ENCODE peak calls at places on chromosome 7, in ten cellular contexts. Z, D, G, M, A, L, U, R, V and S are unnamed samples.

GRCh38 chr7:30709549-30709948 is 27.3 kb upstream of the CRHR2 start:
- DNase-seq in V (no peak), D (peak), Z (no peak), M (no peak), R (peak), U (peak), A (no peak), L (peak), G (no peak), S (no peak)

GRCh38 chr7:97022451-97023306 is 2.0 kb downstream of the DLX5 start:
- DNase-seq in U (no peak), Z (no peak), D (no peak), R (peak), G (no peak), V (no peak), L (peak), M (no peak), A (peak), S (no peak)

GRCh38 chr7:148442933-148443332 is 147.6 kb upstream of the C7orf33 start:
- DNase-seq in L (no peak), U (no peak), Z (no peak), D (no peak), V (no peak), R (no peak), G (no peak), M (no peak), A (no peak), S (no peak)

GRCh38 chr7:157399086-157399687 is 62.4 kb downstream of the DNAJB6 start:
- DNase-seq in V (no peak), L (no peak), M (no peak), R (no peak), G (no peak), U (no peak), D (no peak), Z (no peak), A (peak), S (no peak)

GRCh38 chr7:135169141-135169935 is 1.2 kb downstream of the CYREN start:
- DNase-seq in R (peak), G (peak), U (peak), M (peak), D (peak), L (peak), V (no peak), A (no peak), Z (no peak), S (peak)

GRCh38 chr7:44222074-44222473 is 21.3 kb downstream of the YKT6 start:
- DNase-seq in Z (no peak), U (no peak), R (no peak), D (peak), G (no peak), V (peak), M (no peak), A (no peak), L (no peak), S (no peak)

GRCh38 chr7:77416621-77417371 is 647 bp upstream of the GSAP start:
- DNase-seq in V (no peak), D (no peak), Z (no peak), L (no peak), M (no peak), R (no peak), U (no peak), G (no peak), A (no peak), S (no peak)

GRCh38 chr7:155785536-155785935 is 26.7 kb downstream of the SHH start:
- DNase-seq in Z (no peak), D (no peak), L (no peak), V (no peak), G (no peak), M (no peak), R (no peak), A (no peak), U (no peak), S (no peak)

GRCh38 chr7:90894122-90894521 is 298.0 kb downstream of the CDK14 start:
- DNase-seq in Z (no peak), A (no peak), L (no peak), M (no peak), U (no peak), G (no peak), R (no peak), D (no peak), V (no peak), S (no peak)
- TF ChIP-seq CTCF in Z (no peak), A (no peak), L (no peak), M (no peak), U (no peak), G (no peak), R (no peak), D (no peak), V (no peak), S (no peak)

DNA sequence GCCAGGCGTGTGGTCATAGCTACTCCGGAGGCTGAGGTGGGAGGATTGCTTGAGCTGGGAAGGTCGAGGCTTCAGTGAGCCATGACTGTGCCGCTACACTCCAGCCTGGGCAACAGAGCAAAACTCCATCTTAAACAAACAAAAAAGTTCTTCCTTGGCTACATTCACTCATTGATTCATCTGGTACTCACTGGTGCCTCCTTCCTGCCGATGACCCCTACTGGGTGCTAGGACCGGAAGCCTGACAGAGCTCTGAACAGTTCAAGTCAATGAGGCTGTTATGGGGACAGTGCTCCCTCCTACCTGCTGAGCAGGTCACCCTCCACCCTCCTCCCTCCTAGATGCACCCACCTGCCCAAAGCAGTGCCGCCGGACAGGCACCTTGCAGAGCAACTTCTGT is 4.9 kb downstream of the PCOLCE start:
- DNase-seq in A (no peak), Z (no peak), M (no peak), R (no peak), V (no peak), U (no peak), D (no peak), G (no peak), L (no peak), S (no peak)
- TF ChIP-seq CTCF in A (no peak), Z (no peak), M (no peak), R (no peak), V (no peak), U (no peak), D (no peak), G (no peak), L (no peak), S (no peak)

DNA sequence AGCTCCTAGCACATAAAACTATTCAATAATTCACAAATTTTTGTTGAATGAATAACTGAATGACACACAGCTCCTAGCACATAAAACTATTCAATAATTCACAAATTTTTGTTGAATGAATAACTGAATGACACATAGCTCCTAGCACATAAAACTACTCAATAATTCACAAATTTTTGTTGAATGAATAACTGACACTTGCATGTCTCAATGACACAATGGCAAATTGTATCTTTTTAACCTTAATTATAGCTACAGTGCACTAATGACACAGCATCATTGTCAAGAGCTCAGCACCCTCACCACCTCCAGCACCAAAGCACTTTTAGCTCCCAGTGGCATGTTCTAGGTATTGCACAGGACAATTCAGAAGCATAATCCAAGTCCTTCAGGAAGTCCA is 131.6 kb downstream of the PDE1C start:
- DNase-seq in G (no peak), Z (no peak), A (no peak), M (no peak), L (peak), V (no peak), U (no peak), D (no peak), R (no peak), S (no peak)
- TF ChIP-seq CTCF in G (no peak), Z (no peak), A (no peak), M (no peak), L (no peak), V (peak), U (no peak), D (peak), R (peak), S (peak)

GRCh38 chr7:101128040-101128834 is 1.3 kb downstream of the SERPINE1 start:
- DNase-seq in R (no peak), U (no peak), M (no peak), V (no peak), Z (no peak), G (no peak), L (no peak), A (no peak), D (no peak), S (peak)

GRCh38 chr7:101124376-101125056 is 2.4 kb upstream of the SERPINE1 start:
- DNase-seq in A (no peak), V (no peak), D (no peak), Z (peak), G (no peak), L (no peak), M (peak), R (no peak), U (no peak), S (peak)

GRCh38 chr7:101127460-101128039 is 646 bp downstream of the SERPINE1 start:
- DNase-seq in Z (no peak), U (no peak), R (no peak), A (no peak), L (no peak), G (no peak), D (no peak), M (no peak), V (no peak), S (no peak)

GRCh38 chr7:101125989-101126650 is 784 bp upstream of the SERPINE1 start:
- DNase-seq in G (no peak), D (no peak), R (no peak), V (no peak), M (no peak), L (no peak), A (peak), Z (no peak), U (no peak), S (peak)

DNA sequence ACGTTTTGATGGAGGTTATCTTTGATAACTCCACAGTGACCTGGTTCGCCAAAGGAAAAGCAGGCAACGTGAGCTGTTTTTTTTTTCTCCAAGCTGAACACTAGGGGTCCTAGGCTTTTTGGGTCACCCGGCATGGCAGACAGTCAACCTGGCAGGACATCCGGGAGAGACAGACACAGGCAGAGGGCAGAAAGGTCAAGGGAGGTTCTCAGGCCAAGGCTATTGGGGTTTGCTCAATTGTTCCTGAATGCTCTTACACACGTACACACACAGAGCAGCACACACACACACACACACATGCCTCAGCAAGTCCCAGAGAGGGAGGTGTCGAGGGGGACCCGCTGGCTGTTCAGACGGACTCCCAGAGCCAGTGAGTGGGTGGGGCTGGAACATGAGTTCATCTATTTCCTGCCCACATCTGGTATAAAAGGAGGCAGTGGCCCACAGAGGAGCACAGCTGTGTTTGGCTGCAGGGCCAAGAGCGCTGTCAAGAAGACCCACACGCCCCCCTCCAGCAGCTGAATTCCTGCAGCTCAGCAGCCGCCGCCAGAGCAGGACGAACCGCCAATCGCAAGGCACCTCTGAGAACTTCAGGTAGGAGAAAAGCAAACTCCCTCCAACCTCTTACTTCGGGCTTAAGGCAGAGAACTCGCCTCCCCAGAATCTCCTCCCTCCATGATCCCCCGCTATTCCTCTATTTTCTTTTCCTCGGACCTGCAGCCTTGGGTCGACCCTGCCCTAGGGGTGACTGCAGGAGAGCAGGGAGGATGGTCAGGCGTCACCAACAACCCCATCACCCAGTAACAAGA is at the start of gene SERPINE1:
- DNase-seq in A (peak), G (peak), Z (peak), D (no peak), L (peak), R (peak), U (peak), M (peak), V (peak), S (peak)
- TF ChIP-seq CTCF in A (no peak), G (no peak), Z (peak), D (peak), L (peak), R (peak), U (no peak), M (no peak), V (no peak), S (peak)